ENCODE peak calls at places on chromosomes 7 and 10, in six cellular contexts. E, H, L, P, Z and S are unnamed samples.

GRCh38 chr10:25175527-25176420 is 973 bp downstream of the GPR158 start:
- DNase-seq in H (no peak), P (no peak), Z (no peak), E (no peak), L (no peak), S (no peak)

GRCh38 chr10:70324341-70324861 is 40.6 kb upstream of the NPFFR1 start:
- DNase-seq in P (peak; percentile 45), L (no peak), Z (peak; percentile 46), E (no peak), H (peak; percentile 69), S (no peak)

GRCh38 chr7:83820641-83821040 is 171.7 kb upstream of the SEMA3E start:
- DNase-seq in L (no peak), E (no peak), P (no peak), H (no peak), Z (no peak), S (no peak)

GRCh38 chr7:102404005-102404861 is 8.1 kb downstream of the PRKRIP1 start:
- DNase-seq in L (peak; percentile 89), H (no peak), Z (peak; percentile 64), E (no peak), P (no peak), S (peak; percentile 85)

GRCh38 chr10:78819361-78820006 is 249.3 kb upstream of the ZMIZ1 start:
- DNase-seq in L (no peak), E (no peak), Z (no peak), H (no peak), P (no peak), S (no peak)

GRCh38 chr10:104931723-104932122 is 290.6 kb downstream of the SORCS3 start:
- DNase-seq in L (no peak), Z (no peak), P (no peak), H (no peak), E (no peak), S (no peak)

GRCh38 chr7:15330943-15331342 is 230.9 kb downstream of the AGMO start:
- DNase-seq in Z (no peak), E (no peak), H (no peak), P (no peak), L (no peak), S (no peak)

GRCh38 chr7:17369686-17370426 is 71.4 kb downstream of the AHR start:
- DNase-seq in Z (peak; percentile 7), L (peak; percentile 98), E (peak; percentile 29), P (no peak), H (no peak), S (no peak)

GRCh38 chr7:93890041-93890463 is 501 bp downstream of the TFPI2 start:
- DNase-seq in Z (no peak), H (no peak), E (peak; percentile 59), P (no peak), L (no peak), S (peak; percentile 75)

GRCh38 chr7:81209059-81209458 is 290.2 kb upstream of the SEMA3C start:
- DNase-seq in Z (no peak), E (no peak), P (no peak), L (no peak), H (no peak), S (no peak)

GRCh38 chr7:141355057-141355456 is 196.2 kb upstream of the AGK start:
- DNase-seq in L (no peak), E (no peak), P (no peak), H (no peak), Z (no peak), S (no peak)

GRCh38 chr10:2925631-2926030 is 141.7 kb upstream of the PFKP start:
- DNase-seq in E (no peak), P (peak; percentile 86), L (peak; percentile 84), H (no peak), Z (no peak), S (peak; percentile 84)

GRCh38 chr7:73696372-73696771 is 13.0 kb downstream of the BUD23 start:
- DNase-seq in L (no peak), E (no peak), Z (no peak), H (no peak), P (no peak), S (no peak)

GRCh38 chr10:70674560-70675495 is 2.5 kb downstream of the ADAMTS14 start:
- DNase-seq in H (no peak), L (no peak), Z (no peak), P (no peak), E (no peak), S (no peak)

GRCh38 chr7:132475669-132476116 is 100.6 kb downstream of the PLXNA4 start:
- DNase-seq in E (no peak), H (no peak), L (no peak), P (no peak), Z (no peak), S (no peak)

GRCh38 chr10:125231116-125231812 is 70.9 kb upstream of the CTBP2 start:
- DNase-seq in H (no peak), P (no peak), Z (no peak), L (no peak), E (no peak), S (peak; percentile 54)

GRCh38 chr10:73585223-73585784 is 5.8 kb downstream of the USP54 start:
- DNase-seq in L (no peak), Z (no peak), P (no peak), E (no peak), H (no peak), S (no peak)

GRCh38 chr10:83961620-83962019 is 177.7 kb upstream of the GHITM start:
- DNase-seq in L (peak; percentile 45), E (no peak), P (no peak), H (no peak), Z (no peak), S (no peak)

GRCh38 chr7:24721378-24722030 is 35.8 kb downstream of the GSDME start:
- DNase-seq in L (no peak), Z (no peak), H (no peak), E (no peak), P (no peak), S (peak; percentile 62)

GRCh38 chr7:157442456-157442855 is 105.7 kb downstream of the DNAJB6 start:
- DNase-seq in E (no peak), L (no peak), P (peak; percentile 47), Z (no peak), H (peak; percentile 59), S (peak; percentile 36)

GRCh38 chr10:10500941-10501340 is 516.7 kb upstream of the CELF2 start:
- DNase-seq in E (no peak), H (no peak), Z (no peak), L (no peak), P (no peak), S (no peak)

GRCh38 chr7:105794741-105795729 is 81.4 kb downstream of the ATXN7L1 start:
- DNase-seq in Z (no peak), E (peak; percentile 68), P (no peak), H (no peak), L (no peak), S (no peak)

GRCh38 chr10:49231421-49231820 is 43.2 kb upstream of the TMEM273 start:
- DNase-seq in P (no peak), E (no peak), Z (no peak), H (no peak), L (no peak), S (no peak)

GRCh38 chr7:30141405-30142045 is 6.7 kb downstream of the MTURN start:
- DNase-seq in E (no peak), P (no peak), H (no peak), L (no peak), Z (no peak), S (no peak)

GRCh38 chr7:140597425-140597949 is 43.1 kb downstream of the DENND2A start:
- DNase-seq in H (no peak), Z (no peak), E (peak; percentile 39), P (no peak), L (no peak), S (peak; percentile 22)

GRCh38 chr10:80413152-80413996 is 5.0 kb downstream of the PRXL2A start:
- DNase-seq in Z (no peak), L (peak; percentile 49), H (no peak), E (peak; percentile 29), P (no peak), S (no peak)

GRCh38 chr10:72096115-72097000 is 8.0 kb upstream of the SPOCK2 start:
- DNase-seq in Z (peak; percentile 72), H (no peak), L (no peak), P (no peak), E (no peak), S (no peak)

GRCh38 chr10:101663097-101663496 is 31.9 kb downstream of the FBXW4 start:
- DNase-seq in L (no peak), Z (no peak), P (no peak), E (no peak), H (no peak), S (no peak)

GRCh38 chr7:129100827-129101166 is 43.7 kb upstream of the TSPAN33 start:
- DNase-seq in Z (no peak), L (no peak), E (no peak), H (no peak), P (no peak), S (no peak)

GRCh38 chr7:151867912-151868804 is 8.8 kb downstream of the PRKAG2 start:
- DNase-seq in E (peak; percentile 65), L (no peak), Z (no peak), P (no peak), H (no peak), S (peak; percentile 58)

GRCh38 chr10:20020677-20021076 is 204.4 kb downstream of the PLXDC2 start:
- DNase-seq in E (no peak), H (no peak), Z (no peak), L (no peak), P (no peak), S (no peak)

GRCh38 chr10:109902992-109903947 is 20.0 kb downstream of the XPNPEP1 start:
- DNase-seq in L (peak; percentile 57), Z (no peak), H (no peak), P (no peak), E (no peak), S (no peak)

GRCh38 chr7:95421847-95422444 is 12.9 kb downstream of the PON2 start:
- DNase-seq in Z (peak; percentile 25), E (no peak), L (no peak), H (no peak), P (no peak), S (no peak)

DNA sequence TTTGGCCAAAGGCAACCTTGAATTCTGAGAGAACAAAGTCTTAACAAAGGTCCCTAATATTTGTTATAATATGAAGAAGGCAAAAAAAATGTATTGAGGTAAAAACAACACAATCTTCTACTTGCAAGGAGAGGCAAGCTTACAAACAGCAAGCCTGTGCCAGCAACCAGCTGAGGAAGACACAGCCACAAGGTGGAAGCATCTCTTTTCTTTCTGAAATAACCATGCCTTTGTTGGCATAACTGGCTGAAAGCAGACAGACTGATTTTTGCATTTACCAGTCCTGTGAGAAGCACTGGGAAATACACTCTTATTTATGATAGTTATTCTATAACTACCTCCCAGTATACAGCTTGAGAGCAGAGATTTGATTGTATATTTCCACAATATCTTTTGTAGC is 292.0 kb downstream of the PHTF2 start:
- DNase-seq in E (no peak), H (no peak), Z (no peak), L (no peak), P (no peak), S (no peak)
- TF ChIP-seq CTCF in E (no peak), H (no peak), Z (peak; percentile 41), L (no peak), P (no peak), S (no peak)

GRCh38 chr10:44383749-44384600 is 922 bp downstream of the CXCL12 start:
- DNase-seq in E (peak; percentile 53), Z (no peak), P (no peak), L (no peak), H (peak; percentile 78), S (peak; percentile 76)
- TF ChIP-seq POLR2A in E (no peak), Z (no peak), P (no peak), L (no peak), H (no peak), S (no peak)

GRCh38 chr10:74888947-74889661 is 62.7 kb downstream of the KAT6B start:
- DNase-seq in P (no peak), L (peak; percentile 16), H (no peak), Z (peak; percentile 20), E (no peak), S (no peak)
- TF ChIP-seq CTCF in P (no peak), L (no peak), H (no peak), Z (peak; percentile 44), E (no peak), S (no peak)

GRCh38 chr10:103443475-103444185 is 8.5 kb downstream of the CALHM2 start:
- DNase-seq in H (no peak), Z (no peak), P (no peak), E (no peak), L (no peak), S (no peak)
- TF ChIP-seq POLR2A in H (no peak), Z (no peak), P (no peak), E (no peak), L (no peak), S (no peak)